ENCODE peak calls at places on chromosomes 11 and 22, in ten cellular contexts. H is AG08395, A is NCI-H774, Q is fibroblast of the conjunctiva, M is H54, Z is H7, N is GDM1, U is left ventricle myocardium inferior, S is HS-5, X is GM12865. I is an unnamed sample.

GRCh38 chr11:119728226-119728626 is 774 bp downstream of the NECTIN1 start:
- DNase-seq in H (peak), A (peak), Q (no peak), M (peak), Z (peak), N (no peak), U (no peak), S (no peak), X (no peak), I (peak)

GRCh38 chr22:26674211-26675190 is 17.1 kb downstream of the MIAT start:
- DNase-seq in H (no peak), A (no peak), Q (no peak), M (no peak), Z (no peak), N (no peak), U (no peak), S (no peak), X (peak), I (no peak)

GRCh38 chr22:43777204-43777671 is 34.9 kb downstream of the EFCAB6 start:
- DNase-seq in H (peak), A (no peak), Q (no peak), M (peak), Z (no peak), N (peak), U (no peak), S (no peak), X (no peak), I (peak)

GRCh38 chr11:15624701-15625100 is 510.0 kb downstream of the INSC start:
- DNase-seq in H (no peak), A (no peak), Q (no peak), M (no peak), Z (no peak), N (no peak), U (no peak), S (no peak), X (no peak), I (no peak)

GRCh38 chr11:69138265-69138664 is 17.5 kb upstream of the SMIM38 start:
- DNase-seq in H (peak), A (no peak), Q (peak), M (peak), Z (no peak), N (no peak), U (no peak), S (no peak), X (no peak), I (peak)

GRCh38 chr11:45655831-45656230 is 9.6 kb downstream of the CHST1 start:
- DNase-seq in H (no peak), A (no peak), Q (no peak), M (no peak), Z (no peak), N (no peak), U (no peak), S (no peak), X (no peak), I (no peak)

GRCh38 chr11:103851166-103851651 is 185.2 kb upstream of the DDI1 start:
- DNase-seq in H (peak), A (no peak), Q (peak), M (no peak), Z (no peak), N (no peak), U (no peak), S (no peak), X (no peak), I (no peak)

GRCh38 chr22:28053871-28054621 is 135.0 kb upstream of the PITPNB start:
- DNase-seq in H (no peak), A (no peak), Q (no peak), M (no peak), Z (no peak), N (no peak), U (no peak), S (no peak), X (no peak), I (no peak)

GRCh38 chr11:120208777-120209176 is 2.1 kb upstream of the OAF start:
- DNase-seq in H (peak), A (no peak), Q (peak), M (peak), Z (no peak), N (no peak), U (no peak), S (no peak), X (no peak), I (peak)

GRCh38 chr11:33455827-33456226 is 198.6 kb downstream of the HIPK3 start:
- DNase-seq in H (no peak), A (no peak), Q (no peak), M (no peak), Z (no peak), N (no peak), U (no peak), S (no peak), X (no peak), I (no peak)

GRCh38 chr11:82458777-82459176 is 274.9 kb downstream of the FAM181B start:
- DNase-seq in H (no peak), A (peak), Q (no peak), M (no peak), Z (no peak), N (no peak), U (no peak), S (no peak), X (no peak), I (no peak)

GRCh38 chr22:22810018-22810427 is 77.6 kb upstream of the IGLL5 start:
- DNase-seq in H (peak), A (peak), Q (no peak), M (no peak), Z (peak), N (peak), U (peak), S (no peak), X (no peak), I (peak)

GRCh38 chr11:64661146-64661545 is 61.9 kb downstream of the NRXN2 start:
- DNase-seq in H (peak), A (no peak), Q (peak), M (no peak), Z (no peak), N (no peak), U (peak), S (peak), X (no peak), I (peak)

GRCh38 chr22:24134090-24134846 is 47.0 kb upstream of the SUSD2 start:
- DNase-seq in H (no peak), A (no peak), Q (no peak), M (no peak), Z (no peak), N (peak), U (peak), S (no peak), X (no peak), I (no peak)

GRCh38 chr11:77101043-77101537 is 1.6 kb upstream of the OMP start:
- DNase-seq in H (peak), A (no peak), Q (no peak), M (peak), Z (peak), N (peak), U (no peak), S (no peak), X (peak), I (no peak)

GRCh38 chr22:39175127-39176066 is 22.9 kb upstream of the CBX7 start:
- DNase-seq in H (no peak), A (no peak), Q (no peak), M (no peak), Z (peak), N (no peak), U (no peak), S (no peak), X (no peak), I (no peak)

GRCh38 chr22:30396871-30397655 is at the start of gene SEC14L2:
- DNase-seq in H (peak), A (no peak), Q (no peak), M (no peak), Z (peak), N (no peak), U (peak), S (no peak), X (peak), I (peak)

GRCh38 chr11:43556892-43557291 is 123.6 kb upstream of the HSD17B12 start:
- DNase-seq in H (no peak), A (no peak), Q (no peak), M (no peak), Z (no peak), N (no peak), U (no peak), S (no peak), X (no peak), I (no peak)

GRCh38 chr22:49534386-49534785 is 293.3 kb downstream of the BRD1 start:
- DNase-seq in H (no peak), A (no peak), Q (no peak), M (no peak), Z (no peak), N (no peak), U (no peak), S (no peak), X (no peak), I (no peak)

GRCh38 chr11:128232588-128232987 is 354.8 kb downstream of the ETS1 start:
- DNase-seq in H (no peak), A (no peak), Q (no peak), M (no peak), Z (no peak), N (no peak), U (no peak), S (no peak), X (no peak), I (no peak)

GRCh38 chr22:43531651-43532050 is 119.8 kb downstream of the MPPED1 start:
- DNase-seq in H (no peak), A (no peak), Q (no peak), M (no peak), Z (no peak), N (no peak), U (no peak), S (no peak), X (no peak), I (no peak)

GRCh38 chr11:45237666-45238348 is 48.3 kb downstream of the SYT13 start:
- DNase-seq in H (no peak), A (no peak), Q (no peak), M (no peak), Z (peak), N (no peak), U (no peak), S (no peak), X (no peak), I (no peak)

GRCh38 chr22:40385041-40385782 is 14.8 kb downstream of the SGSM3 start:
- DNase-seq in H (no peak), A (no peak), Q (no peak), M (no peak), Z (no peak), N (no peak), U (no peak), S (no peak), X (peak), I (no peak)

GRCh38 chr22:49353185-49353584 is 474.5 kb downstream of the BRD1 start:
- DNase-seq in H (no peak), A (no peak), Q (no peak), M (no peak), Z (no peak), N (no peak), U (no peak), S (no peak), X (no peak), I (no peak)

GRCh38 chr11:134562176-134562575 is 150.1 kb upstream of the B3GAT1 start:
- DNase-seq in H (no peak), A (no peak), Q (no peak), M (no peak), Z (peak), N (no peak), U (no peak), S (no peak), X (no peak), I (no peak)

I was measured in MG63.